ENCODE peak calls at places on chromosomes 4 and X, in nine cellular contexts. E is thoracic aorta, F is GM06990, P is stomach, V is cardiac muscle cell, A is heart right ventricle, Q is upper lobe of right lung, U is lung, T is A549. N is an unnamed sample.

GRCh38 chr4:171981185-171981584 is 168.0 kb downstream of the GALNTL6 start:
- DNase-seq in E (no peak), F (no peak), P (no peak), V (no peak), U (no peak), T (no peak), A (no peak), Q (no peak), N (no peak)

GRCh38 chr4:156505341-156505955 is 466.2 kb downstream of the PDGFC start:
- DNase-seq in P (no peak), Q (no peak), T (no peak), V (peak; percentile 11), U (no peak), A (no peak), F (no peak), E (no peak), N (no peak)

GRCh38 chrX:81336455-81337144 is 134.7 kb downstream of the SH3BGRL start:
- DNase-seq in U (no peak), A (no peak), V (no peak), F (no peak), E (no peak), P (no peak), T (no peak), Q (no peak), N (no peak)

GRCh38 chr4:7352486-7352885 is 82.2 kb downstream of the PSAPL1 start:
- DNase-seq in V (no peak), A (no peak), Q (no peak), F (no peak), E (no peak), T (no peak), P (no peak), U (no peak), N (no peak)

GRCh38 chr4:118224239-118224829 is 128.5 kb downstream of the PRSS12 start:
- DNase-seq in T (peak; percentile 2), E (no peak), F (no peak), P (no peak), A (no peak), V (peak; percentile 74), U (no peak), Q (no peak), N (no peak)

GRCh38 chr4:6172093-6172926 is 28.0 kb downstream of the JAKMIP1 start:
- DNase-seq in E (no peak), U (no peak), A (no peak), T (no peak), P (peak; percentile 43), V (no peak), Q (no peak), F (no peak), N (no peak)

GRCh38 chr4:52248836-52249235 is 197.7 kb downstream of the SPATA18 start:
- DNase-seq in U (no peak), V (no peak), P (no peak), Q (no peak), T (no peak), F (no peak), E (no peak), A (no peak), N (no peak)

GRCh38 chr4:44848466-44848865 is 122.1 kb upstream of the GNPDA2 start:
- DNase-seq in F (no peak), Q (no peak), T (no peak), V (no peak), E (no peak), U (no peak), P (no peak), A (no peak), N (no peak)

GRCh38 chr4:110196871-110197420 is 1.5 kb downstream of the ELOVL6 start:
- DNase-seq in F (peak; percentile 79), V (peak; percentile 83), E (no peak), Q (no peak), U (no peak), P (peak; percentile 50), T (peak; percentile 31), A (no peak), N (peak; percentile 41)

GRCh38 chr4:17335371-17335770 is 176.5 kb downstream of the QDPR start:
- DNase-seq in P (no peak), E (no peak), U (no peak), Q (no peak), A (no peak), V (no peak), F (no peak), T (no peak), N (no peak)

GRCh38 chr4:110637408-110638131 is 14.7 kb upstream of the PITX2 start:
- DNase-seq in U (no peak), F (no peak), Q (no peak), P (no peak), V (no peak), T (no peak), A (no peak), E (no peak), N (no peak)

GRCh38 chr4:61520688-61521160 is 320.6 kb downstream of the ADGRL3 start:
- DNase-seq in E (no peak), A (no peak), F (no peak), U (no peak), T (no peak), V (peak; percentile 35), Q (no peak), P (peak; percentile 65), N (no peak)

GRCh38 chrX:102840871-102841705 is 96.0 kb upstream of the RAB40AL start:
- DNase-seq in P (no peak), A (no peak), E (no peak), T (no peak), Q (no peak), U (no peak), F (no peak), V (no peak), N (no peak)
- TF ChIP-seq CTCF in P (no peak), A (no peak), E (no peak), T (peak; percentile 29), Q (no peak), U (no peak), F (peak; percentile 35), V (peak; percentile 22), N (no peak)

DNA sequence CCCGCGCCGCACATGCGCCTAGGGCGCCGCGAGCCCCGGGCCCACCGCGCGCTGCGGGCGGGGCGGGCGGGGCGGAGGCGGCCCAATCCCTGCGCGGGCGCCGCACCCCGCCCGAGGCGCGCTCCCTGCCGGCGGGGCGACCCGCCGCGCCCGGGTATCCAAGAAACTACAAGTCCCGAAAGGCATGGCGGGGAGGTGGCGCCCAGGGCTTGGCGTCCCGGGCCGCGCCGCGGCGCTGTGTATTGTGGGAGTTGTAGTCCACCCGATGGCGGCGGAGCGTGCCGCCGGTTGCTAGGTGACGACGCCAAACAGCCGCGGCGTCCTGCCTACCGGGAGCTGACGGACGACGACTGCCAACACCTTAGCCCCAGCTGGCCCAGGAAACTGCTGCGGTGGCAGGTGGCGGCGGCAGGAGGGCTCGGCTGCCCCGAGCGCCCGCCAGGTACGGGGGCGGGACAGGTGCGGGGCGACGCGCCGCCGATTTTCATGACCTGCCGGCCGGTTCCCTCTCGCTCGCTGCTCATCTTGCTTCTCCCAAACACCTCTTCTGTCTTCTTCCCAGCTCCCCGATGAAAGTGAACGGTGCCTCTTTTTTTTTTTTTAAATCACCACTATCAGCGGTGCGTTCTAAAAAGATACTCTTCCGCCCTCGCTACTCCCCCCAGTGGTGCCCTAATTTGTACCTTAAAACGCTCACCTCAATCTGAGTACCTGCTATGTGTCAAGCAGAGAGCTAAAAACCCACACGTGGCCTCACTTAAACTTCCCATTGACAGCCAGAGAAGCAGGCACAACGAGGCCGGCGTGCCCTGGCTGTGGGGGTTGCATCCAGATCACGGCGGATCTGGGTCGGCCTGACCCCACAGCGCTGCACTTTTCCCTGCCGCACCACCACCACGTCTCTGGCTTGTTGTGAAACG is at the start of gene CFAP99:
- DNase-seq in A (peak; percentile 99), F (peak; percentile 96), U (peak; percentile 98), Q (peak; percentile 100), E (peak; percentile 89), V (peak; percentile 98), P (peak; percentile 99), T (peak; percentile 77), N (peak; percentile 97)
- TF ChIP-seq CTCF in A (no peak), F (peak; percentile 17), U (peak; percentile 3), Q (no peak), E (no peak), V (no peak), P (peak; percentile 20), T (no peak), N (no peak)

GRCh38 chr4:13024147-13025105 is 459.7 kb downstream of the RAB28 start:
- DNase-seq in Q (no peak), U (no peak), F (no peak), V (no peak), T (no peak), A (no peak), P (no peak), E (no peak), N (no peak)
- TF ChIP-seq CTCF in Q (no peak), U (no peak), F (no peak), V (no peak), T (no peak), A (no peak), P (no peak), E (no peak), N (no peak)

GRCh38 chrX:111270339-111270738 is at the start of gene CAPN6:
- DNase-seq in V (no peak), Q (peak; percentile 50), F (no peak), T (no peak), P (peak; percentile 38), A (no peak), E (no peak), U (no peak), N (no peak)

GRCh38 chrX:111265506-111265905 is 4.8 kb downstream of the CAPN6 start:
- DNase-seq in F (no peak), P (no peak), Q (no peak), U (no peak), A (no peak), T (no peak), E (no peak), V (no peak), N (no peak)

GRCh38 chrX:111262086-111262485 is 8.2 kb downstream of the CAPN6 start:
- DNase-seq in P (no peak), A (no peak), Q (no peak), T (no peak), U (no peak), E (no peak), F (no peak), V (no peak), N (no peak)

GRCh38 chrX:111259559-111259958 is 10.7 kb downstream of the CAPN6 start:
- DNase-seq in Q (no peak), V (no peak), T (no peak), E (no peak), U (no peak), A (no peak), F (no peak), P (no peak), N (no peak)

DNA sequence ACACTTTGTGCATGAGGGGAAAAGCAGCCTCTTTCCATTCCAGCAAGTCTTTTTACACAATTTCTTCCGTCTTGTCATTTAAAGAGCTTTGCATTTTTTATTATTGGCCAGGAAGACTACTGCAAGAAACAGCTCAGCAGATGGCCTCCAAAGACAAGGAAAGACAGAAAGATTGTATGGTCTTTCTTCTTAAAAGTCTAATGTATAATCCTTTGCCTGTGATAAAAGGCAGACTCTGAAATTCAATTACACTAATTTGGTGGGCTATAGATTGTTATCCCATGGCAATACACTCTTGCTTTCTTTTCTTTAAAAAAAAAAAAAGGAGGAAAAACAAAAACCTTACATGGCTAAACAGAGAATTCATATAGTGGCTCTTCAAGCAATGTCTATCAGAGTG is 5.9 kb downstream of the CAPN6 start:
- DNase-seq in F (no peak), V (no peak), T (no peak), U (no peak), A (no peak), P (no peak), E (no peak), Q (no peak), N (no peak)
- TF ChIP-seq CTCF in F (no peak), V (no peak), T (no peak), U (no peak), A (no peak), P (no peak), E (no peak), Q (no peak), N (peak; percentile 6)

GRCh38 chr4:121199742-121200561 is 35.8 kb upstream of the TNIP3 start:
- DNase-seq in T (no peak), Q (no peak), V (no peak), F (peak; percentile 53), A (no peak), E (no peak), U (no peak), P (no peak), N (no peak)
- TF ChIP-seq CTCF in T (no peak), Q (no peak), V (no peak), F (peak; percentile 55), A (no peak), E (no peak), U (no peak), P (no peak), N (no peak)

N was measured in dorsolateral prefrontal cortex.